ENCODE peak calls at places on chromosomes 16 and 17, in seven cellular contexts. Q is H1, A is sigmoid colon, U is stomach, L is A549, P is GM12878, N is tibial nerve. D is an unnamed sample.

GRCh38 chr17:51764387-51764971 is 394.0 kb downstream of the CA10 start:
- DNase-seq in Q (peak; percentile 68), A (peak; percentile 57), U (peak; percentile 41), L (peak; percentile 78), P (peak; percentile 4), N (no peak), D (peak; percentile 25)

GRCh38 chr16:88337021-88337420 is 45.7 kb upstream of the ZNF469 start:
- DNase-seq in Q (no peak), A (no peak), U (no peak), L (no peak), P (no peak), N (no peak), D (no peak)

GRCh38 chr16:31428638-31429247 is 583 bp upstream of the COX6A2 start:
- DNase-seq in Q (no peak), A (peak; percentile 11), U (no peak), L (no peak), P (no peak), N (no peak), D (no peak)

GRCh38 chr17:82632461-82632860 is 15.8 kb downstream of the WDR45B start:
- DNase-seq in Q (no peak), A (no peak), U (no peak), L (no peak), P (peak; percentile 12), N (no peak), D (no peak)

GRCh38 chr16:88613293-88613692 is 25.1 kb upstream of the IL17C start:
- DNase-seq in Q (no peak), A (no peak), U (no peak), L (no peak), P (no peak), N (no peak), D (no peak)

GRCh38 chr17:82655523-82655922 is 7.3 kb upstream of the WDR45B start:
- DNase-seq in Q (no peak), A (no peak), U (peak; percentile 69), L (no peak), P (no peak), N (no peak), D (no peak)

GRCh38 chr17:199806-200603 is 18.6 kb upstream of the DOC2B start:
- DNase-seq in Q (no peak), A (peak; percentile 70), U (no peak), L (no peak), P (no peak), N (no peak), D (no peak)

GRCh38 chr17:65254166-65254565 is 117.0 kb downstream of the RGS9 start:
- DNase-seq in Q (no peak), A (no peak), U (no peak), L (no peak), P (no peak), N (no peak), D (no peak)

GRCh38 chr16:69847643-69848042 is 85.5 kb downstream of the WWP2 start:
- DNase-seq in Q (no peak), A (no peak), U (no peak), L (no peak), P (no peak), N (no peak), D (no peak)

GRCh38 chr16:66927012-66927436 is 1.7 kb upstream of the RRAD start:
- DNase-seq in Q (no peak), A (no peak), U (no peak), L (peak; percentile 79), P (no peak), N (no peak), D (no peak)

GRCh38 chr17:33169580-33170285 is 123.4 kb downstream of the ASIC2 start:
- DNase-seq in Q (no peak), A (no peak), U (no peak), L (peak; percentile 23), P (no peak), N (no peak), D (no peak)

GRCh38 chr16:30353438-30354129 is 1.5 kb downstream of the CD2BP2 start:
- DNase-seq in Q (no peak), A (no peak), U (no peak), L (no peak), P (no peak), N (peak; percentile 3), D (no peak)

GRCh38 chr16:30352488-30353401 is 2.4 kb downstream of the CD2BP2 start:
- DNase-seq in Q (no peak), A (no peak), U (no peak), L (no peak), P (no peak), N (no peak), D (no peak)

GRCh38 chr16:30355144-30355953 is at the start of gene CD2BP2:
- DNase-seq in Q (peak; percentile 96), A (peak; percentile 99), U (peak; percentile 96), L (peak; percentile 100), P (peak; percentile 93), N (peak; percentile 92), D (peak; percentile 97)

GRCh38 chr16:30355954-30356308 is 823 bp upstream of the CD2BP2 start:
- DNase-seq in Q (no peak), A (no peak), U (no peak), L (no peak), P (no peak), N (no peak), D (no peak)

DNA sequence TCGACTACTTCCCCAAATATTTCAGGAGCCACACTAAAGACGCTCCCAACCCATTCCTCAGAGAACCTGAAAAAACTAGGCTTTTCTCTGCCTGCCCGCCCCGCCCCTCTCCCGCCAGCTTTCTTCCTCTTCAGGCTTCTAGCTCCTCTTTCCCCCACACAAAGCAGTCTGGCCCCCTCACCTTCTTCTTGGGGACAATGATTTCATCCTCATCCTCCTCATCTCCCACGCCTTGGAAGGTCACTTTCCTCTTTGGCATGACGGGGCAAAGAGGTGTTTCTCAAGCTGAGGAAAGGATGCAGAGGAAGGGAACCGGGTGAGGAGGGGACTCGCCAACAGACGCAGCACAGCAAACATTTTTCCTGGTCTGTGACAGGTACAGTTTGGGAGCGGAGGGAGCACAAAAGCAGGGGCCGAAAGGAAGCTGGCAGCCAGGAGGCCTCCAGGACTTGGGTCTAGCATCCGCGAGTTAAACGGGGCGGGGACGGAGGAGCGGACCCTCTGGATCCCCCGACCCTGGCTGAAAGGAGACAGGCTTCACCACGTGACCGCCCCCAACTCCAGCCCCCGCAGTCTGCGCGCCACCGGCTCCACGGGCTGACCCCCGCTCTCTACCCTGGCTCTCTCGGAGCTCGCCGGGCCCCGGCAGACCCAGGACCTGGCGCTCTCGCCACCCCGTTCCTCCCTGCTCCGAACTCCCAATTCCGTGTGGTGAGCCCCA is 525 bp downstream of the CD2BP2 start:
- DNase-seq in Q (no peak), A (no peak), U (no peak), L (no peak), P (no peak), N (peak; percentile 6), D (peak; percentile 39)
- TF ChIP-seq POLR2A in Q (no peak), A (no peak), U (no peak), L (no peak), P (no peak), N (no peak), D (no peak)

GRCh38 chr16:86637744-86638143 is 59.4 kb downstream of the FOXL1 start:
- DNase-seq in Q (no peak), A (no peak), U (no peak), L (no peak), P (no peak), N (no peak), D (no peak)
- TF ChIP-seq EP300 in Q (no peak), A (no peak), U (no peak), L (no peak), P (no peak), N (no peak), D (no peak)

GRCh38 chr17:45117848-45118646 is 14.3 kb downstream of the PLCD3 start:
- DNase-seq in Q (no peak), A (no peak), U (no peak), L (no peak), P (no peak), N (no peak), D (no peak)

GRCh38 chr17:45115871-45116270 is 16.4 kb downstream of the PLCD3 start:
- DNase-seq in Q (no peak), A (no peak), U (no peak), L (no peak), P (no peak), N (no peak), D (no peak)

GRCh38 chr17:45116434-45117016 is 15.8 kb downstream of the PLCD3 start:
- DNase-seq in Q (no peak), A (no peak), U (no peak), L (no peak), P (no peak), N (no peak), D (no peak)

GRCh38 chr17:45118691-45119090 is 13.6 kb downstream of the PLCD3 start:
- DNase-seq in Q (no peak), A (no peak), U (no peak), L (no peak), P (no peak), N (no peak), D (no peak)

GRCh38 chr17:45117283-45117682 is 15.0 kb downstream of the PLCD3 start:
- DNase-seq in Q (no peak), A (no peak), U (no peak), L (no peak), P (no peak), N (no peak), D (no peak)
- TF ChIP-seq POLR2A in Q (no peak), A (no peak), U (no peak), L (no peak), P (no peak), N (no peak), D (no peak)

DNA sequence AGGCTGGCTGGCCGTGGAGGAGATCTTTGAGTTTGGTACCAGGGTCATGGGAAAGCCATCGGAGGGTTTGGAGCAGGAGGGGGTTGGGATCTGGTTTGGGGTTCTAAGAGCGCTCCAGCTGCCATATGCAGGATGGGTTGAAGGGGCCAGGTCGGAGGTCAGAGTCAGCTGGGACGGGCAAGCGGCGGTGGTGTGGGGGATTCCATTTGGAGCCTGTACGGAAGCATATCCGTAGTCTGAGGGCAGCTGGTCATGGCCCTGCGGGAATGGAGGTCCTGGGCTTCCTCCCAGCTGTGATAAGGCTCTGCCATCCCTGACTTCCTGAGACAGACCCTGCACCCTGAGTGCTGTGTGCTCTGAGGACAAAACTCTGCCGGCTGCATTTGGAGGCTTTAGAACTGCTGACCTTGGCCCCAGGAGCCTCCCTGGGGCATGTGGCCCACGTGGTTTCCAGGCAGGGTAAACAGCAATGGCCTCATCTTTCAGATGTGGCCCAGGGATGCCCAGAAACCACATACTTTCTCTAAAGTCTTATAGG is 46.5 kb downstream of the ATP2C2 start:
- DNase-seq in Q (no peak), A (no peak), U (no peak), L (no peak), P (no peak), N (no peak), D (no peak)
- TF ChIP-seq EP300 in Q (no peak), A (no peak), U (no peak), L (no peak), P (no peak), N (no peak), D (no peak)

GRCh38 chr17:28552201-28552999 is at the start of gene UNC119:
- DNase-seq in Q (no peak), A (peak; percentile 82), U (peak; percentile 85), L (peak; percentile 59), P (no peak), N (peak; percentile 51), D (peak; percentile 74)
- TF ChIP-seq POLR2A in Q (peak; percentile 69), A (peak; percentile 22), U (no peak), L (peak; percentile 88), P (peak; percentile 90), N (peak; percentile 39), D (peak; percentile 47)

GRCh38 chr17:31738488-31738887 is 120.6 kb downstream of the COPRS start:
- DNase-seq in Q (no peak), A (no peak), U (no peak), L (no peak), P (no peak), N (no peak), D (no peak)
- TF ChIP-seq EP300 in Q (no peak), A (no peak), U (no peak), L (no peak), P (no peak), N (no peak), D (no peak)

GRCh38 chr16:8868272-8869211 is at the start of gene CARHSP1:
- DNase-seq in Q (peak; percentile 49), A (peak; percentile 93), U (peak; percentile 89), L (peak; percentile 91), P (peak; percentile 51), N (peak; percentile 73), D (peak; percentile 85)
- TF ChIP-seq POLR2A in Q (peak; percentile 83), A (peak; percentile 49), U (no peak), L (peak; percentile 53), P (peak; percentile 79), N (peak; percentile 71), D (peak; percentile 51)